ENCODE peak calls at places on chromosomes 12 and 14, in eight cellular contexts. One of them, this sample, is unnamed.

GRCh38 chr14:77859934-77860570 is 60.1 kb downstream of the ADCK1 start:
- DNase-seq in Right ventricle myocardium superior: no peak
- DNase-seq in Kasumi-1: peak
- DNase-seq in activated CD8-positive, alpha-beta T cell treated with anti-CD3 and anti-CD28 coated beads for 36 hours: no peak
- DNase-seq in AG08396: no peak
- DNase-seq in frontal cortex: no peak
- DNase-seq in iPS DF 6.9: no peak
- DNase-seq in breast epithelium: no peak
- DNase-seq in this sample: no peak

GRCh38 chr12:43969882-43970281 is 134.0 kb downstream of the TMEM117 start:
- DNase-seq in Kasumi-1: no peak
- DNase-seq in AG08396: no peak
- DNase-seq in iPS DF 6.9: no peak
- DNase-seq in Right ventricle myocardium superior: no peak
- DNase-seq in frontal cortex: no peak
- DNase-seq in activated CD8-positive, alpha-beta T cell treated with anti-CD3 and anti-CD28 coated beads for 36 hours: no peak
- DNase-seq in breast epithelium: no peak
- DNase-seq in this sample: no peak

GRCh38 chr12:53623986-53624385 is 2.2 kb downstream of the ATF7 start:
- DNase-seq in breast epithelium: no peak
- DNase-seq in Right ventricle myocardium superior: no peak
- DNase-seq in AG08396: peak
- DNase-seq in activated CD8-positive, alpha-beta T cell treated with anti-CD3 and anti-CD28 coated beads for 36 hours: no peak
- DNase-seq in iPS DF 6.9: no peak
- DNase-seq in Kasumi-1: no peak
- DNase-seq in frontal cortex: no peak
- DNase-seq in this sample: no peak

GRCh38 chr12:125083092-125083491 is 17.9 kb downstream of the AACS start:
- DNase-seq in frontal cortex: no peak
- DNase-seq in Kasumi-1: no peak
- DNase-seq in iPS DF 6.9: no peak
- DNase-seq in breast epithelium: no peak
- DNase-seq in activated CD8-positive, alpha-beta T cell treated with anti-CD3 and anti-CD28 coated beads for 36 hours: no peak
- DNase-seq in AG08396: no peak
- DNase-seq in Right ventricle myocardium superior: no peak
- DNase-seq in this sample: no peak

GRCh38 chr14:68146812-68147211 is 327.2 kb downstream of the RAD51B start:
- DNase-seq in AG08396: peak
- DNase-seq in iPS DF 6.9: no peak
- DNase-seq in Kasumi-1: no peak
- DNase-seq in frontal cortex: no peak
- DNase-seq in activated CD8-positive, alpha-beta T cell treated with anti-CD3 and anti-CD28 coated beads for 36 hours: no peak
- DNase-seq in breast epithelium: no peak
- DNase-seq in Right ventricle myocardium superior: no peak
- DNase-seq in this sample: no peak

GRCh38 chr12:42666671-42667243 is 77.2 kb upstream of the PRICKLE1 start:
- DNase-seq in AG08396: no peak
- DNase-seq in activated CD8-positive, alpha-beta T cell treated with anti-CD3 and anti-CD28 coated beads for 36 hours: no peak
- DNase-seq in frontal cortex: no peak
- DNase-seq in iPS DF 6.9: no peak
- DNase-seq in Right ventricle myocardium superior: no peak
- DNase-seq in Kasumi-1: no peak
- DNase-seq in breast epithelium: no peak
- DNase-seq in this sample: no peak

GRCh38 chr14:79809849-79810612 is 401.3 kb downstream of the DIO2 start:
- DNase-seq in Kasumi-1: peak
- DNase-seq in iPS DF 6.9: peak
- DNase-seq in AG08396: no peak
- DNase-seq in frontal cortex: no peak
- DNase-seq in Right ventricle myocardium superior: no peak
- DNase-seq in breast epithelium: no peak
- DNase-seq in activated CD8-positive, alpha-beta T cell treated with anti-CD3 and anti-CD28 coated beads for 36 hours: no peak
- DNase-seq in this sample: no peak

GRCh38 chr12:51904951-51905471 is 2.3 kb upstream of the ACVRL1 start:
- DNase-seq in iPS DF 6.9: no peak
- DNase-seq in Kasumi-1: no peak
- DNase-seq in frontal cortex: no peak
- DNase-seq in AG08396: no peak
- DNase-seq in breast epithelium: no peak
- DNase-seq in activated CD8-positive, alpha-beta T cell treated with anti-CD3 and anti-CD28 coated beads for 36 hours: no peak
- DNase-seq in Right ventricle myocardium superior: peak
- DNase-seq in this sample: no peak

GRCh38 chr14:97179573-97179972 is 382.4 kb downstream of the VRK1 start:
- DNase-seq in Right ventricle myocardium superior: no peak
- DNase-seq in frontal cortex: no peak
- DNase-seq in breast epithelium: no peak
- DNase-seq in activated CD8-positive, alpha-beta T cell treated with anti-CD3 and anti-CD28 coated beads for 36 hours: peak
- DNase-seq in AG08396: no peak
- DNase-seq in iPS DF 6.9: no peak
- DNase-seq in Kasumi-1: no peak
- DNase-seq in this sample: peak

GRCh38 chr14:58227096-58227819 is 17.4 kb upstream of the PSMA3 start:
- DNase-seq in activated CD8-positive, alpha-beta T cell treated with anti-CD3 and anti-CD28 coated beads for 36 hours: no peak
- DNase-seq in iPS DF 6.9: no peak
- DNase-seq in Kasumi-1: no peak
- DNase-seq in frontal cortex: no peak
- DNase-seq in AG08396: no peak
- DNase-seq in Right ventricle myocardium superior: no peak
- DNase-seq in breast epithelium: no peak
- DNase-seq in this sample: no peak

GRCh38 chr12:113271853-113272561 is 50.7 kb downstream of the TPCN1 start:
- DNase-seq in Kasumi-1: no peak
- DNase-seq in breast epithelium: no peak
- DNase-seq in Right ventricle myocardium superior: peak
- DNase-seq in AG08396: peak
- DNase-seq in activated CD8-positive, alpha-beta T cell treated with anti-CD3 and anti-CD28 coated beads for 36 hours: peak
- DNase-seq in frontal cortex: peak
- DNase-seq in iPS DF 6.9: no peak
- DNase-seq in this sample: peak